ENCODE peak calls at places on chromosomes 12 and 14, in ten cellular contexts. T is bronchial epithelial cell, M is psoas muscle, A is upper lobe of left lung, F is nephron progenitor cell, G is stomach, Y is WTC11, E is cardiac fibroblast, I is fibroblast of the aortic adventitia, C is tibial nerve. P is an unnamed sample.

GRCh38 chr14:43522191-43522590 is 984.9 kb downstream of the FSCB start:
- DNase-seq in C (no peak), G (no peak), M (no peak), F (no peak), E (no peak), A (no peak), T (no peak), I (no peak), Y (no peak), P (no peak)

GRCh38 chr14:35341454-35342159 is 49.4 kb downstream of the PSMA6 start:
- DNase-seq in E (peak), A (peak), I (peak), T (peak), F (peak), Y (peak), C (peak), M (peak), G (peak), P (peak)

GRCh38 chr12:11839093-11839641 is 189.7 kb downstream of the ETV6 start:
- DNase-seq in E (peak), F (no peak), I (peak), A (peak), M (peak), C (no peak), G (no peak), T (peak), Y (no peak), P (no peak)

GRCh38 chr14:50533314-50533705 is 941 bp upstream of the MAP4K5 start:
- DNase-seq in C (no peak), M (no peak), F (no peak), I (no peak), A (no peak), E (no peak), T (no peak), Y (no peak), G (no peak), P (no peak)

GRCh38 chr12:110010853-110011835 is 11.9 kb downstream of the ANKRD13A start:
- DNase-seq in G (no peak), Y (no peak), T (no peak), A (no peak), C (no peak), F (no peak), M (no peak), E (no peak), I (no peak), P (no peak)

GRCh38 chr12:131105736-131106356 is 152.1 kb downstream of the ADGRD1 start:
- DNase-seq in C (peak), Y (peak), E (no peak), F (no peak), A (peak), M (no peak), T (no peak), I (no peak), G (no peak), P (peak)

GRCh38 chr14:93223565-93223964 is 16.5 kb downstream of the UBR7 start:
- DNase-seq in A (no peak), G (no peak), C (no peak), T (no peak), E (no peak), I (no peak), Y (no peak), F (no peak), M (no peak), P (no peak)

GRCh38 chr14:74582910-74583581 is 29.0 kb downstream of the LTBP2 start:
- DNase-seq in E (peak), G (peak), T (no peak), F (no peak), A (no peak), Y (no peak), C (no peak), I (peak), M (peak), P (peak)

GRCh38 chr12:76611533-76611932 is 52.0 kb upstream of the OSBPL8 start:
- DNase-seq in F (no peak), M (no peak), E (peak), Y (no peak), I (peak), A (no peak), T (peak), G (no peak), C (no peak), P (no peak)

GRCh38 chr12:93050748-93051081 is 121.6 kb upstream of the EEA1 start:
- DNase-seq in A (no peak), I (no peak), Y (no peak), F (no peak), M (no peak), T (no peak), E (no peak), C (no peak), G (no peak), P (no peak)

GRCh38 chr12:3680919-3681594 is 71.9 kb downstream of the CRACR2A start:
- DNase-seq in Y (no peak), T (peak), C (no peak), A (no peak), I (peak), F (no peak), M (peak), G (peak), E (peak), P (no peak)
- TF ChIP-seq CTCF in Y (no peak), T (peak), C (no peak), A (no peak), I (no peak), F (peak), M (no peak), G (no peak), E (peak), P (peak)

GRCh38 chr12:112555621-112556233 is 137.0 kb downstream of the PTPN11 start:
- DNase-seq in Y (no peak), E (no peak), I (no peak), A (no peak), G (no peak), T (no peak), C (no peak), M (no peak), F (no peak), P (no peak)
- TF ChIP-seq CTCF in Y (no peak), E (no peak), I (no peak), A (no peak), G (no peak), T (no peak), C (no peak), M (no peak), F (no peak), P (no peak)

DNA sequence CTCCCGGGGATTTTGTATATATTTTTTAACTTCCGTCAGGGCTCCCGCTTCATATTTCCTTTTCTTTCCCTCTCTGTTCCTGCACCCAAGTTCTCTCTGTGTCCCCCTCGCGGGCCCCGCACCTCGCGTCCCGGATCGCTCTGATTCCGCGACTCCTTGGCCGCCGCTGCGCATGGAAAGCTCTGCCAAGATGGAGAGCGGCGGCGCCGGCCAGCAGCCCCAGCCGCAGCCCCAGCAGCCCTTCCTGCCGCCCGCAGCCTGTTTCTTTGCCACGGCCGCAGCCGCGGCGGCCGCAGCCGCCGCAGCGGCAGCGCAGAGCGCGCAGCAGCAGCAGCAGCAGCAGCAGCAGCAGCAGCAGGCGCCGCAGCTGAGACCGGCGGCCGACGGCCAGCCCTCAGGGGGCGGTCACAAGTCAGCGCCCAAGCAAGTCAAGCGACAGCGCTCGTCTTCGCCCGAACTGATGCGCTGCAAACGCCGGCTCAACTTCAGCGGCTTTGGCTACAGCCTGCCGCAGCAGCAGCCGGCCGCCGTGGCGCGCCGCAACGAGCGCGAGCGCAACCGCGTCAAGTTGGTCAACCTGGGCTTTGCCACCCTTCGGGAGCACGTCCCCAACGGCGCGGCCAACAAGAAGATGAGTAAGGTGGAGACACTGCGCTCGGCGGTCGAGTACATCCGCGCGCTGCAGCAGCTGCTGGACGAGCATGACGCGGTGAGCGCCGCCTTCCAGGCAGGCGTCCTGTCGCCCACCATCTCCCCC is 777 bp downstream of the ASCL1 start:
- DNase-seq in F (peak), C (no peak), M (no peak), G (no peak), I (no peak), E (peak), Y (peak), A (no peak), T (no peak), P (no peak)
- TF ChIP-seq CTCF in F (no peak), C (no peak), M (no peak), G (no peak), I (no peak), E (no peak), Y (no peak), A (no peak), T (no peak), P (no peak)

GRCh38 chr12:6691473-6691872 is 2.3 kb upstream of the ZNF384 start:
- DNase-seq in E (peak), G (no peak), F (no peak), I (peak), A (peak), C (no peak), M (no peak), Y (no peak), T (no peak), P (no peak)

GRCh38 chr12:6692888-6693287 is 3.7 kb upstream of the ZNF384 start:
- DNase-seq in T (no peak), A (no peak), C (no peak), F (no peak), Y (no peak), I (no peak), M (no peak), E (no peak), G (no peak), P (no peak)

GRCh38 chr12:6694701-6695100 is 5.5 kb upstream of the ZNF384 start:
- DNase-seq in T (no peak), F (no peak), Y (no peak), A (no peak), G (no peak), E (no peak), C (no peak), I (no peak), M (no peak), P (no peak)

GRCh38 chr12:6695313-6696045 is 5.1 kb downstream of the PIANP start:
- DNase-seq in I (no peak), Y (no peak), E (no peak), M (no peak), F (no peak), A (no peak), T (no peak), C (no peak), G (no peak), P (no peak)

DNA sequence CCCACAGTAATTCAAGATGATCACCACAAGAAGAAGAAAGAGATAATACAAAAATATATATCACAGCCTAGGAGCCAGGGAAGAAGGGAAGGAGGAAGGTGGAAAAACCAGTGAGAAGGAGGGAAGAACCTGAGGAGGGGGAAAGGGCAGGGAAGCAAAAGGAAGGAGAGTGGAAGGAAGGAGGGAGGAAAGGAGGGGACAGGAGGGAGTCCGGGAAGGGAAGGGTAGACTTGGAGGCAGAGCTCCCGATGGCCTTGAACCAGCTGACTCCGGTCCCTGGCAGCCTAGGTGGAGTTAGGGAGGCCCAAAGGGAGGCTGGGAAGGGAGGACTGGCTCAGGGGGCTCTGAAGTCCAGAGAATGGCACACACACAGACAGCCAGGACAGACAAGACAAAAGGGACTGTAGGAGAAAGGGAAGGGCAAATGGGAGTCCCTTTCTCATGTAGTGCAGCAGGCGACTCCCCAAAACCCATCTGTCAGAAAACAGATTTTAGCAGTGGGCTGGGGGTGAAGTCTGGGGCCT is 4.7 kb upstream of the ZNF384 start:
- DNase-seq in G (no peak), M (no peak), C (no peak), A (no peak), Y (no peak), E (no peak), I (no peak), F (no peak), T (no peak), P (no peak)
- TF ChIP-seq CTCF in G (no peak), M (no peak), C (no peak), A (no peak), Y (no peak), E (no peak), I (no peak), F (no peak), T (no peak), P (no peak)

GRCh38 chr14:75675265-75675960 is 14.4 kb downstream of the TTLL5 start:
- DNase-seq in G (no peak), A (no peak), T (peak), Y (no peak), M (no peak), I (no peak), C (no peak), F (no peak), E (no peak), P (no peak)
- TF ChIP-seq CTCF in G (no peak), A (no peak), T (no peak), Y (no peak), M (no peak), I (no peak), C (no peak), F (no peak), E (no peak), P (no peak)

GRCh38 chr14:99524804-99525698 is 43.8 kb downstream of the CCNK start:
- DNase-seq in C (no peak), M (peak), A (peak), T (peak), I (peak), E (peak), F (no peak), G (peak), Y (no peak), P (peak)
- TF ChIP-seq CTCF in C (no peak), M (no peak), A (no peak), T (peak), I (peak), E (peak), F (no peak), G (no peak), Y (no peak), P (peak)